ENCODE peak calls at places on chromosome 13, in seven cellular contexts. G is K562, O is HCT116, A is GM12878, X is H1, C is SK-N-SH, U is HepG2. M is an unnamed sample.

GRCh38 chr13:42354246-42355117 is 82.5 kb downstream of the AKAP11 start:
- DNase-seq in U (no peak), G (peak), X (no peak), O (no peak), A (peak), C (no peak), M (no peak)

GRCh38 chr13:97456047-97456446 is 22.1 kb downstream of the RAP2A start:
- DNase-seq in U (no peak), G (no peak), O (no peak), X (no peak), A (no peak), C (no peak), M (no peak)

GRCh38 chr13:93744886-93745285 is 518.3 kb downstream of the GPC6 start:
- DNase-seq in O (no peak), G (no peak), X (no peak), A (no peak), U (no peak), C (no peak), M (no peak)

GRCh38 chr13:97439196-97439595 is 5.2 kb downstream of the RAP2A start:
- DNase-seq in A (no peak), X (no peak), U (no peak), O (no peak), C (no peak), G (no peak), M (no peak)

GRCh38 chr13:106210327-106210726 is 325.1 kb downstream of the EFNB2 start:
- DNase-seq in O (no peak), U (no peak), G (no peak), A (no peak), X (no peak), C (no peak), M (no peak)

GRCh38 chr13:28324181-28324789 is 170.6 kb downstream of the FLT1 start:
- DNase-seq in U (peak), C (peak), G (peak), O (peak), A (peak), X (peak), M (peak)

GRCh38 chr13:50995870-50996269 is 86.3 kb downstream of the RNASEH2B start:
- DNase-seq in A (no peak), G (no peak), O (no peak), U (no peak), X (no peak), C (no peak), M (no peak)

GRCh38 chr13:112066624-112067004 is 335 bp upstream of the SOX1 start:
- DNase-seq in G (no peak), A (no peak), U (no peak), C (peak), O (no peak), X (peak), M (no peak)

GRCh38 chr13:39107484-39108040 is 69.3 kb downstream of the NHLRC3 start:
- DNase-seq in G (no peak), O (no peak), A (no peak), X (no peak), U (no peak), C (no peak), M (no peak)
- TF ChIP-seq JUND in G (no peak), O (no peak), A (no peak), X (no peak), U (no peak), C (no peak), M (no peak)

GRCh38 chr13:74206855-74207254 is 72.7 kb upstream of the KLF12 start:
- DNase-seq in C (no peak), X (no peak), U (no peak), A (no peak), G (no peak), O (no peak), M (no peak)

GRCh38 chr13:74205313-74205690 is 71.1 kb upstream of the KLF12 start:
- DNase-seq in U (no peak), X (no peak), G (no peak), A (no peak), O (no peak), C (no peak), M (no peak)

GRCh38 chr13:74204606-74205312 is 70.6 kb upstream of the KLF12 start:
- DNase-seq in U (no peak), G (no peak), A (no peak), O (no peak), C (no peak), X (no peak), M (no peak)

GRCh38 chr13:74203576-74203975 is 69.4 kb upstream of the KLF12 start:
- DNase-seq in G (no peak), A (no peak), C (no peak), O (no peak), X (no peak), U (no peak), M (no peak)

GRCh38 chr13:74206061-74206561 is 71.9 kb upstream of the KLF12 start:
- DNase-seq in U (no peak), O (no peak), C (no peak), A (no peak), X (no peak), G (no peak), M (peak)
- TF ChIP-seq JUND in U (no peak), O (no peak), C (no peak), A (no peak), X (no peak), G (no peak), M (no peak)

DNA sequence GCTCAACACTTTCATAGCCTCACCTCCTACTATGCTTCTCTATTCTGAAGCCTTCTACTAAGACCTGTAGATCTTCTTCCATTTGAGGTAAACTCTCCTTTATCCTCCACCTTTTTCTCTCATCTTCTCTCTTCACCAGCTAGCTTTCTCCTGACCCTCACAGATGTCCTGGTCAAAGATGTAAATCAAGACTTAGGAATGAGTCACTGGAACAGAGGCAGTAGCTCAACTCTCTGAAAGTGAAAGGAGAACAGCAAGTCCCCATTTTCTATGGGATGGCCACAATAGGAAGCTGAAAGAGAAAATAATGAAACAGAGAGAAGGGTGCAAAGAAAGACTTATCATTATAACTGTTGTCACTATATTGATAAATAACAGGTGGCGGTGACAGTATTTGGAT is 86.1 kb upstream of the DOCK9 start:
- DNase-seq in O (no peak), A (no peak), G (no peak), C (no peak), U (no peak), X (no peak), M (no peak)
- TF ChIP-seq JUND in O (no peak), A (no peak), G (peak), C (no peak), U (no peak), X (no peak), M (no peak)

DNA sequence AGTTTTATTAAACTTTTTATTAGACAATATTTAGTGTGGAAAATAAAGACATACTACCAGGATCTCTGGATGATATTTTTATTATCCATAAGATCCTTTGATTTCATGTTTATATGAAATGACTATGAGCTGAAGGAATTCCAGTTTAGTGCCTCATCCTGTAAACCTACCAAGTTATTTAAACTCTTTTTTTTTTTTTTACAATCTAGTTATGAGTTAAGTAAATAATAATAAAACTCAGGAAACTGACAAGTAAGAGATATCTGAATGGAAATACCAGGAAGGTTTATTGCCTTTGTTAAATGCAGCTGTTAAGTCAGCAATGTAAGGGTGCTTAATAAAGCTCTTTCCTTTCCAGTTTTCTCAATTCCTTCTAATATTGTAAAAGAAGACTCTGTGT is 53.9 kb downstream of the RXFP2 start:
- DNase-seq in O (no peak), A (no peak), U (no peak), C (no peak), X (no peak), G (no peak), M (no peak)
- TF ChIP-seq JUND in O (no peak), A (no peak), U (no peak), C (no peak), X (no peak), G (no peak), M (no peak)

GRCh38 chr13:114263590-114263989 is 17.8 kb upstream of the UPF3A start:
- DNase-seq in C (no peak), U (no peak), A (peak), G (no peak), O (no peak), X (no peak), M (no peak)
- TF ChIP-seq JUND in C (no peak), U (no peak), A (no peak), G (no peak), O (no peak), X (no peak), M (no peak)

DNA sequence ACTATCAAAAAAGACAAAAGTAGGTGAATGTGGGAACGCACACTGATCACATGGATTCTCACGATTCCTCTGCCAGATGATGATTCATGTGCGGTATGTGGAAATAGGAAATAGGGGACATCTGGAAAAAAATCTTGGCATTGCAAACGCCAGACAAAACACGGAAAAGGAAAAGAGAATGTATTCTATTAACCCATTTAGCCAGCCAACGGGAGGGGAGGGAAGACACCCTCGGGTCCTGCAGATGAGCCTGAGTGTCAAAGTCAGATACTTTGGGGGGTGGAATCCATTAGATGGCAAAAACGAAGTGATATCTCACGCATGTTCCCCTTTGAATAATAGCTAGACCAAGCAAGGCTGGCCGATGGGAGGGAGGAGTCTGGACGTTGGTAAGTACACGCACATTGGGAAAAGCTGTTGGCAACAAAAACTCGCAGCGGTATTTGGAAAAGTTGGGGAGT is 73.7 kb downstream of the COL4A1 start:
- DNase-seq in X (peak), U (no peak), G (no peak), A (no peak), O (no peak), C (peak), M (no peak)
- TF ChIP-seq JUND in X (no peak), U (no peak), G (no peak), A (no peak), O (no peak), C (peak), M (no peak)

GRCh38 chr13:113150545-113151365 is 7.7 kb upstream of the PROZ start:
- DNase-seq in O (no peak), G (no peak), X (peak), A (no peak), C (no peak), U (no peak), M (no peak)
- TF ChIP-seq JUND in O (no peak), G (no peak), X (no peak), A (no peak), C (no peak), U (no peak), M (no peak)

DNA sequence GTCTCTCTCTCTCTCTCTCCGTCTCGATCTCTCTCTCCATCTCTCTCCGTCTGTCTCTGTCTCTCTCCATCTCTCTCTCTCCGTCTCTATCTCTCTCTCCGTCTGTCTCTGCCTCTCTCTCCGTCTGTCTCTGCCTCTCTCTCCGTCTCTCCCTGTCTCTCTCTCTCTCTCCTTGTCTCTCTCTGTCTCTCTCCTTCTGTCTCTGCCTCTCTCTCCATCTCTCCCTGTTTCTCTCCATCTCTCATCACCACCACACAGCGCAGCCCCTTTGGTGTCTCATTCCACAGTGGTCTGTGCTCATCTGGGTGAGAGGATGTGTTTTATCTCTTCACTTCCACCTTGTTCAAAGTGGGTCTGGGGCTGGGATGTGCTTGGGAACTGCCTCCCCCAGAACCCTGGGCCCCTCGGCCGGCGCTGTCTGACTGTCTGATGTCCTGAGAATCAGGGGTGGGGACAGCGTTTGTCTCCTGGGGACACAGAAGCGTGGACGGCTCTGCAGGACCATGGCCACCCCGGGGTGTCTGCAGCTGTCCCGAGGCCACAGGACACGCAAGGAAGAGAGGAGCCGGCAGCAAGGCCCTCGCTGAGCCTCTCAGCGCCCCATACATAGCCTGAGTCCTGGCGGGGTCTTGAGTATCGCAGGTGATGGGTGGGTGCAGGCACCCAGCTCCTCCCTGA is 40.2 kb upstream of the C13orf46 start:
- DNase-seq in C (no peak), X (no peak), O (no peak), U (no peak), G (no peak), A (no peak), M (no peak)
- TF ChIP-seq JUND in C (no peak), X (no peak), O (no peak), U (no peak), G (no peak), A (no peak), M (no peak)

DNA sequence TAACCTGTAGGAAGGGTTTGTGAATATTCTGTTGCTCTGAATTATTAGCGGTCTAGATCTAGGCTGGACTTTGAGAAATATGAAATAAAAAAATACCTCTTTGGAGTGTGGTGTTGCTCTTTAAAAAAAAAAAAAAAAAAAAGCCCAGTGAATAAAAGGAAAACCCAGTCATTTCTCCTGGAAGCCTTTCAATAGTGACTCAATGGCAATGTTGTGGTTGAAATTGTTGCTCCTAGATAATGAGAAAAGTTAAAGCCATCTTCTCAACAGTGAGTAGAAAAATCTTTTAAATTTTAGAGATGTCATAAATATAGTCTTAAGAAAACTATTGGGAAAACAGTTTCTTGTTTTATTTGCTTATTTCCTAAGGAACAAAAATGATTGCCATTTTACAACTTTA is 135.3 kb downstream of the RFC3 start:
- DNase-seq in G (no peak), X (no peak), A (no peak), U (no peak), O (no peak), C (no peak), M (no peak)
- TF ChIP-seq JUND in G (no peak), X (no peak), A (no peak), U (no peak), O (no peak), C (no peak), M (no peak)